ENCODE peak calls at places on chromosomes 6 and 20, in four cellular contexts. One of them, this sample, is unnamed.

GRCh38 chr6:106527979-106528378 is 101.3 kb downstream of the RTN4IP1 start:
- DNase-seq in epithelial cell of esophagus: peak; percentile 95
- DNase-seq in AG04449: peak; percentile 95
- DNase-seq in upper lobe of right lung: no peak
- DNase-seq in this sample: no peak

GRCh38 chr6:4577406-4577805 is 198.8 kb upstream of the CDYL start:
- DNase-seq in upper lobe of right lung: no peak
- DNase-seq in epithelial cell of esophagus: peak; percentile 23
- DNase-seq in AG04449: peak; percentile 95
- DNase-seq in this sample: peak; percentile 11

GRCh38 chr6:5135783-5136376 is 50.7 kb downstream of the PPP1R3G start:
- DNase-seq in AG04449: no peak
- DNase-seq in upper lobe of right lung: no peak
- DNase-seq in epithelial cell of esophagus: peak; percentile 45
- DNase-seq in this sample: no peak

GRCh38 chr20:23114018-23114417 is 27.9 kb upstream of the CD93 start:
- DNase-seq in upper lobe of right lung: peak; percentile 73
- DNase-seq in AG04449: no peak
- DNase-seq in epithelial cell of esophagus: no peak
- DNase-seq in this sample: no peak

GRCh38 chr6:13725570-13725969 is 13.9 kb upstream of the RANBP9 start:
- DNase-seq in upper lobe of right lung: no peak
- DNase-seq in AG04449: no peak
- DNase-seq in epithelial cell of esophagus: peak; percentile 98
- DNase-seq in this sample: no peak

GRCh38 chr6:123801067-123801466 is 2.6 kb upstream of the NKAIN2 start:
- DNase-seq in AG04449: no peak
- DNase-seq in epithelial cell of esophagus: no peak
- DNase-seq in upper lobe of right lung: no peak
- DNase-seq in this sample: no peak

GRCh38 chr6:107560657-107561056 is 70.7 kb downstream of the SOBP start:
- DNase-seq in epithelial cell of esophagus: no peak
- DNase-seq in AG04449: no peak
- DNase-seq in upper lobe of right lung: no peak
- DNase-seq in this sample: peak; percentile 49

GRCh38 chr6:134093007-134093573 is 40.7 kb upstream of the SLC2A12 start:
- DNase-seq in upper lobe of right lung: no peak
- DNase-seq in epithelial cell of esophagus: no peak
- DNase-seq in AG04449: no peak
- DNase-seq in this sample: no peak

GRCh38 chr20:36631651-36632050 is 14.3 kb downstream of the SLA2 start:
- DNase-seq in epithelial cell of esophagus: peak; percentile 72
- DNase-seq in AG04449: no peak
- DNase-seq in upper lobe of right lung: no peak
- DNase-seq in this sample: no peak

GRCh38 chr20:24100370-24101011 is 111.9 kb upstream of the GGTLC1 start:
- DNase-seq in upper lobe of right lung: no peak
- DNase-seq in AG04449: no peak
- DNase-seq in epithelial cell of esophagus: peak; percentile 78
- DNase-seq in this sample: no peak

GRCh38 chr6:32894085-32895005 is 40.4 kb downstream of the PSMB9 start:
- DNase-seq in AG04449: peak; percentile 44
- DNase-seq in upper lobe of right lung: peak; percentile 96
- DNase-seq in epithelial cell of esophagus: peak; percentile 92
- DNase-seq in this sample: peak; percentile 97

GRCh38 chr6:137698636-137699035 is 168.4 kb upstream of the TNFAIP3 start:
- DNase-seq in AG04449: no peak
- DNase-seq in upper lobe of right lung: no peak
- DNase-seq in epithelial cell of esophagus: peak; percentile 25
- DNase-seq in this sample: no peak

GRCh38 chr20:49171928-49172327 is 16.2 kb downstream of the STAU1 start:
- DNase-seq in epithelial cell of esophagus: no peak
- DNase-seq in upper lobe of right lung: no peak
- DNase-seq in AG04449: no peak
- DNase-seq in this sample: no peak

GRCh38 chr20:23753589-23753988 is 2.9 kb upstream of the CST1 start:
- DNase-seq in AG04449: no peak
- DNase-seq in epithelial cell of esophagus: no peak
- DNase-seq in upper lobe of right lung: no peak
- DNase-seq in this sample: no peak

GRCh38 chr20:23143098-23143497 is 57.0 kb upstream of the CD93 start:
- DNase-seq in upper lobe of right lung: no peak
- DNase-seq in AG04449: no peak
- DNase-seq in epithelial cell of esophagus: peak; percentile 91
- DNase-seq in this sample: no peak

GRCh38 chr20:38874460-38875169 is 51.6 kb upstream of the FAM83D start:
- DNase-seq in upper lobe of right lung: no peak
- DNase-seq in AG04449: no peak
- DNase-seq in epithelial cell of esophagus: no peak
- DNase-seq in this sample: no peak

GRCh38 chr6:158631678-158632537 is 12.6 kb downstream of the DYNLT1 start:
- DNase-seq in upper lobe of right lung: peak; percentile 66
- DNase-seq in AG04449: no peak
- DNase-seq in epithelial cell of esophagus: peak; percentile 45
- DNase-seq in this sample: peak; percentile 68

GRCh38 chr20:23435675-23436539 is 3.6 kb upstream of the CSTL1 start:
- DNase-seq in AG04449: no peak
- DNase-seq in epithelial cell of esophagus: no peak
- DNase-seq in upper lobe of right lung: no peak
- DNase-seq in this sample: peak; percentile 73

GRCh38 chr6:168088161-168089106 is 9.4 kb upstream of the FRMD1 start:
- DNase-seq in AG04449: peak; percentile 16
- DNase-seq in epithelial cell of esophagus: no peak
- DNase-seq in upper lobe of right lung: no peak
- DNase-seq in this sample: peak; percentile 92

GRCh38 chr6:34667481-34668238 is 28.9 kb downstream of the ILRUN start:
- DNase-seq in AG04449: no peak
- DNase-seq in upper lobe of right lung: no peak
- DNase-seq in epithelial cell of esophagus: no peak
- DNase-seq in this sample: no peak

GRCh38 chr20:59836768-59837167 is 96.7 kb downstream of the SYCP2 start:
- DNase-seq in upper lobe of right lung: no peak
- DNase-seq in AG04449: no peak
- DNase-seq in epithelial cell of esophagus: peak; percentile 35
- DNase-seq in this sample: no peak

GRCh38 chr6:106799008-106799952 is 169.9 kb downstream of the QRSL1 start:
- DNase-seq in upper lobe of right lung: no peak
- DNase-seq in epithelial cell of esophagus: peak; percentile 87
- DNase-seq in AG04449: no peak
- DNase-seq in this sample: no peak

GRCh38 chr20:63750807-63751470 is 11.4 kb downstream of the SLC2A4RG start:
- DNase-seq in upper lobe of right lung: no peak
- DNase-seq in epithelial cell of esophagus: no peak
- DNase-seq in AG04449: no peak
- DNase-seq in this sample: no peak

GRCh38 chr20:50292324-50293243 is 102.0 kb downstream of the CEBPB start:
- DNase-seq in upper lobe of right lung: peak; percentile 94
- DNase-seq in AG04449: no peak
- DNase-seq in epithelial cell of esophagus: peak; percentile 39
- DNase-seq in this sample: peak; percentile 89

GRCh38 chr6:5499644-5500306 is 238.5 kb downstream of the FARS2 start:
- DNase-seq in AG04449: peak; percentile 9
- DNase-seq in upper lobe of right lung: no peak
- DNase-seq in epithelial cell of esophagus: peak; percentile 54
- DNase-seq in this sample: no peak

GRCh38 chr6:27250955-27251671 is 3.6 kb downstream of the PRSS16 start:
- DNase-seq in upper lobe of right lung: peak; percentile 97
- DNase-seq in epithelial cell of esophagus: peak; percentile 94
- DNase-seq in AG04449: no peak
- DNase-seq in this sample: no peak

GRCh38 chr6:38305995-38306681 is 333.6 kb downstream of the BTBD9 start:
- DNase-seq in AG04449: no peak
- DNase-seq in upper lobe of right lung: no peak
- DNase-seq in epithelial cell of esophagus: no peak
- DNase-seq in this sample: no peak

GRCh38 chr6:38198219-38198618 is 378.7 kb downstream of the ZFAND3 start:
- DNase-seq in upper lobe of right lung: no peak
- DNase-seq in epithelial cell of esophagus: no peak
- DNase-seq in AG04449: no peak
- DNase-seq in this sample: peak; percentile 36

GRCh38 chr20:3622411-3622810 is 40.8 kb downstream of the GFRA4 start:
- DNase-seq in AG04449: no peak
- DNase-seq in epithelial cell of esophagus: no peak
- DNase-seq in upper lobe of right lung: no peak
- DNase-seq in this sample: no peak

GRCh38 chr6:168355716-168356522 is 36.3 kb upstream of the DACT2 start:
- DNase-seq in upper lobe of right lung: peak; percentile 82
- DNase-seq in epithelial cell of esophagus: no peak
- DNase-seq in AG04449: no peak
- DNase-seq in this sample: peak; percentile 88

GRCh38 chr20:10739575-10739974 is 65.8 kb upstream of the JAG1 start:
- DNase-seq in AG04449: no peak
- DNase-seq in epithelial cell of esophagus: peak; percentile 87
- DNase-seq in upper lobe of right lung: no peak
- DNase-seq in this sample: no peak

GRCh38 chr6:33822575-33823395 is 19.0 kb upstream of the MLN start:
- DNase-seq in epithelial cell of esophagus: peak; percentile 31
- DNase-seq in AG04449: no peak
- DNase-seq in upper lobe of right lung: no peak
- DNase-seq in this sample: no peak

GRCh38 chr20:61178431-61179080 is 73.5 kb upstream of the CDH4 start:
- DNase-seq in AG04449: no peak
- DNase-seq in upper lobe of right lung: no peak
- DNase-seq in epithelial cell of esophagus: no peak
- DNase-seq in this sample: no peak

GRCh38 chr20:41178904-41179432 is 41.6 kb downstream of the PLCG1 start:
- DNase-seq in AG04449: no peak
- DNase-seq in upper lobe of right lung: no peak
- DNase-seq in epithelial cell of esophagus: no peak
- DNase-seq in this sample: peak; percentile 81

GRCh38 chr6:44133981-44134711 is 6.8 kb downstream of the TMEM63B start:
- DNase-seq in upper lobe of right lung: no peak
- DNase-seq in AG04449: no peak
- DNase-seq in epithelial cell of esophagus: no peak
- DNase-seq in this sample: no peak

GRCh38 chr6:44135173-44135748 is 7.9 kb downstream of the TMEM63B start:
- DNase-seq in AG04449: no peak
- DNase-seq in upper lobe of right lung: no peak
- DNase-seq in epithelial cell of esophagus: no peak
- DNase-seq in this sample: no peak

GRCh38 chr6:44138717-44139350 is 11.5 kb downstream of the TMEM63B start:
- DNase-seq in epithelial cell of esophagus: no peak
- DNase-seq in AG04449: no peak
- DNase-seq in upper lobe of right lung: no peak
- DNase-seq in this sample: no peak

GRCh38 chr6:44133003-44133931 is 5.9 kb downstream of the TMEM63B start:
- DNase-seq in epithelial cell of esophagus: peak; percentile 47
- DNase-seq in upper lobe of right lung: peak; percentile 81
- DNase-seq in AG04449: no peak
- DNase-seq in this sample: peak; percentile 91

GRCh38 chr6:44135875-44136274 is 8.5 kb downstream of the TMEM63B start:
- DNase-seq in epithelial cell of esophagus: no peak
- DNase-seq in AG04449: no peak
- DNase-seq in upper lobe of right lung: no peak
- DNase-seq in this sample: no peak
- TF ChIP-seq CTCF in epithelial cell of esophagus: no peak
- TF ChIP-seq CTCF in AG04449: no peak
- TF ChIP-seq CTCF in upper lobe of right lung: no peak
- TF ChIP-seq CTCF in this sample: no peak

DNA sequence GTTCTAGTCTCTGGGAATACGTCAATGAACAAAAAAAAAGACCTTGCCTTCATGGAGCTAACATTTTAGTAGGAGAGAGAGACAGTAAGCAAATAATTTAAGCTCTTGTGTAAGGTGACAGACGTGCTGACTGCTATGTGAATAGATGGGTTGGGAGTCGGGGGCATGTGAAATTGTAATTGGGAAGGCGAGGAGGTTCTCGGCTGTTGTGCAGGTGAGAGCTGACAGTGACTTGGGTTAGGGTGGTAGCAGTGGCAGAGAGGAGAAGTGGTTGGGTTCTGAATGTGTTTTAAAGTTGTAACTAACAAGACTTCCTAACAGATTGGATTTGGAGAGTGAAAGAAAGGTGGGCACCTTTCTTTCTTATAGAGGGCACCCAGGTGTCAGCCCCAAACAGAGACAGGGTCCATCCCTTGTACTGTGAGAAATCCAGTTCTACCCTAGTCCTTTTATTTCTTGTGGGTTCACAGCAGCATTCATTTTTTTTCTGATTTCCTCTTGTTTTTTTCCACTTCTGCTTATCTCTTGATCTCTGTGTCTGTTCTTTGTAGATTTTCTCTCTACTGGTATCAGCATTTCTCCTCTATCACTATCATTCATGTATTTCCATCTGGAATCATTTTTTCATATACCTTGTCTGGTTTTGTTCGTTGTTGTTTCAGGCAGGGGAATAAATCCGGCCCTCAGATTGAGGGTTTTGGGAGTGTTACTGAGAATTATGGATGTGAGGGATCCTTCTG is 15.4 kb upstream of the MYLK2 start:
- DNase-seq in AG04449: no peak
- DNase-seq in upper lobe of right lung: no peak
- DNase-seq in epithelial cell of esophagus: no peak
- DNase-seq in this sample: no peak
- TF ChIP-seq CTCF in AG04449: no peak
- TF ChIP-seq CTCF in upper lobe of right lung: no peak
- TF ChIP-seq CTCF in epithelial cell of esophagus: no peak
- TF ChIP-seq CTCF in this sample: no peak

DNA sequence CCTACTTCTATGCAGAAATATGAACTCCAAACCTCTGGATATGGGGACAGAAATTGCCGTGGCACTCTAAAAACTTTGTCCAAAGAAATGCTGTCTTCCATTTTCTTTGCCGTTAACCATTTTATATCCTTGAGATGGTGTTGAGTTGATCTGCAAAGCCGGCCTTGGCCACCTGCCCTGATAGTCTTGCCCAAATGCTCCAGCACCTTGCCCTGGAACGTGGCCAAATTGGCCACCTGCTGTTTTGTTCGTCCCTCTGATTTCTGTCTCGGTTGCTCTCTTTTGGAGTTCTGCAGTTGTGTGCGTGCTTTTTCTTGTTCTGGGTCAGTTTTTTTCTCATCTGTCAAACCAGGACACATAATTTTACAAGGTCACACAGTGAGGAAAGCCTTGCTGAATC is 239.7 kb upstream of the GMDS start:
- DNase-seq in epithelial cell of esophagus: no peak
- DNase-seq in AG04449: no peak
- DNase-seq in upper lobe of right lung: no peak
- DNase-seq in this sample: no peak
- TF ChIP-seq CTCF in epithelial cell of esophagus: no peak
- TF ChIP-seq CTCF in AG04449: no peak
- TF ChIP-seq CTCF in upper lobe of right lung: no peak
- TF ChIP-seq CTCF in this sample: no peak

GRCh38 chr20:25285091-25285647 is 37.3 kb downstream of the PYGB start:
- DNase-seq in epithelial cell of esophagus: no peak
- DNase-seq in upper lobe of right lung: peak; percentile 36
- DNase-seq in AG04449: no peak
- DNase-seq in this sample: no peak
- TF ChIP-seq CTCF in epithelial cell of esophagus: no peak
- TF ChIP-seq CTCF in upper lobe of right lung: no peak
- TF ChIP-seq CTCF in AG04449: no peak
- TF ChIP-seq CTCF in this sample: no peak

This sample was measured in osteocyte.